ENCODE peak calls at places on chromosome 3, in ten cellular contexts. Y, K, I, F, O, Q, V, R, A and C are unnamed samples.

GRCh38 chr3:111838133-111838532 is 20.9 kb upstream of the PHLDB2 start:
- DNase-seq in Y (no peak), K (no peak), I (no peak), F (no peak), O (no peak), Q (no peak), V (no peak), R (no peak), A (no peak), C (no peak)

GRCh38 chr3:9649791-9650521 is 651 bp downstream of the MTMR14 start:
- DNase-seq in Y (no peak), K (no peak), I (no peak), F (no peak), O (no peak), Q (peak; percentile 60), V (no peak), R (no peak), A (no peak), C (no peak)

GRCh38 chr3:127816783-127817182 is 5.5 kb downstream of the MGLL start:
- DNase-seq in Y (no peak), K (no peak), I (no peak), F (no peak), O (no peak), Q (no peak), V (no peak), R (no peak), A (no peak), C (no peak)

GRCh38 chr3:14725015-14725431 is 50.1 kb downstream of the C3orf20 start:
- DNase-seq in Y (peak; percentile 59), K (no peak), I (peak; percentile 46), F (peak; percentile 6), O (no peak), Q (no peak), V (peak; percentile 64), R (peak; percentile 86), A (no peak), C (no peak)

GRCh38 chr3:172106989-172107388 is 67.6 kb downstream of the FNDC3B start:
- DNase-seq in Y (no peak), K (no peak), I (peak; percentile 71), F (no peak), O (no peak), Q (peak; percentile 92), V (no peak), R (no peak), A (peak; percentile 75), C (no peak)

GRCh38 chr3:30548605-30549004 is 57.8 kb upstream of the TGFBR2 start:
- DNase-seq in Y (no peak), K (no peak), I (no peak), F (peak; percentile 34), O (no peak), Q (peak; percentile 64), V (no peak), R (peak; percentile 47), A (no peak), C (no peak)

GRCh38 chr3:128475355-128475754 is 8.7 kb upstream of the DNAJB8 start:
- DNase-seq in Y (no peak), K (no peak), I (no peak), F (no peak), O (no peak), Q (no peak), V (no peak), R (no peak), A (no peak), C (no peak)

GRCh38 chr3:94101860-94102259 is 39.0 kb downstream of the NSUN3 start:
- DNase-seq in Y (no peak), K (no peak), I (no peak), F (peak; percentile 18), O (no peak), Q (peak; percentile 6), V (peak; percentile 15), R (peak; percentile 37), A (no peak), C (no peak)

GRCh38 chr3:29335438-29335837 is 54.6 kb downstream of the RBMS3 start:
- DNase-seq in Y (peak; percentile 65), K (peak; percentile 33), I (peak; percentile 80), F (peak; percentile 89), O (no peak), Q (no peak), V (peak; percentile 98), R (peak; percentile 98), A (peak; percentile 17), C (no peak)

GRCh38 chr3:46112984-46113383 is 85.7 kb upstream of the XCR1 start:
- DNase-seq in Y (no peak), K (no peak), I (no peak), F (no peak), O (no peak), Q (no peak), V (peak; percentile 27), R (peak; percentile 60), A (no peak), C (no peak)

GRCh38 chr3:17946619-17947018 is 204.2 kb upstream of the TBC1D5 start:
- DNase-seq in Y (no peak), K (no peak), I (no peak), F (no peak), O (no peak), Q (no peak), V (no peak), R (no peak), A (no peak), C (no peak)

GRCh38 chr3:79367066-79367465 is 400.7 kb downstream of the ROBO1 start:
- DNase-seq in Y (no peak), K (no peak), I (no peak), F (no peak), O (no peak), Q (no peak), V (peak; percentile 87), R (peak; percentile 41), A (no peak), C (no peak)

DNA sequence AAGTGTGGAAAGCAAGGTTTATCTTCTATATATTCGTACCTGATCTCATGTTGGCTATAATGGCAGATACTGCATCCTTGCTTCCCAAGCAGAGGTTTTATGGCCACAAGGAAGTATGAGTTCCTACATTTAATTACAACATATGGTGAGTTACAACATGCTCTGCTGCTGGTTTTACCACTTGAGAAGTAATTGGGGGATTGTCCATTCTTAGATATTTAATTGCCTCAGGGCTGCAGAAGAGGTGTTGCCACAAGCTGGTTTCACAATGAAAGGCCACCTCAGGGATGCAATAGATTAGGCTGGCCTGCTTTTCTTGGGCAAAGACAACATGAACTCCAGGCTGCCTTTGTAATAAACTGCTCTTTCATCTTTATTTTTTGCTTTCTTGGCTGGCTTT is 48.6 kb downstream of the RAP2B start:
- DNase-seq in Y (no peak), K (no peak), I (no peak), F (no peak), O (no peak), Q (no peak), V (no peak), R (peak; percentile 7), A (no peak), C (no peak)
- TF ChIP-seq CTCF in Y (no peak), K (no peak), I (no peak), F (no peak), O (no peak), Q (no peak), V (no peak), R (no peak), A (no peak), C (no peak)

DNA sequence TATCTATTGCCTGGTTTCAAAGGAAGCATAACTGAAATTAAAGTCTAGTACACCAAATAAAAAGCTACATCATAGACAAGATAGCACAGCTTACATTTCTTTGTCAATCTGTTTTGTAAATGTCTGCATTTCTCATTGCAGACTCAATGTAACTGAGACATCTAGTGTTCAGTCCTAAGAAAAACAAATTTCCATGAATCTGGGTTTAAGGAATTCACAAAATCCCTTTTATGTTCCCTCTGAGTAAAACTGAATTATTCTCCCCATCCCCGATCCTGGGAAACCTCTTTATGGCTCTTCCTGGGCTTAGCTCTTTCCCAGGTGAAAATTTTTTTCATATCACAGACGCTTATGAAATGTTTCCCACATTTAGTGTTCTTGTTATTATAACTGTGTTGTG is 21.6 kb upstream of the RASA2 start:
- DNase-seq in Y (no peak), K (no peak), I (no peak), F (no peak), O (no peak), Q (no peak), V (peak; percentile 51), R (peak; percentile 52), A (no peak), C (no peak)
- TF ChIP-seq CTCF in Y (peak; percentile 29), K (no peak), I (no peak), F (peak; percentile 46), O (no peak), Q (no peak), V (peak; percentile 41), R (peak; percentile 48), A (no peak), C (peak; percentile 55)

GRCh38 chr3:139286241-139286640 is 57.6 kb upstream of the MRPS22 start:
- DNase-seq in Y (no peak), K (no peak), I (no peak), F (no peak), O (no peak), Q (no peak), V (no peak), R (no peak), A (no peak), C (no peak)

GRCh38 chr3:139289866-139290524 is 53.8 kb upstream of the MRPS22 start:
- DNase-seq in Y (no peak), K (no peak), I (no peak), F (no peak), O (no peak), Q (no peak), V (no peak), R (no peak), A (no peak), C (no peak)

GRCh38 chr3:139286825-139287224 is 57.0 kb upstream of the MRPS22 start:
- DNase-seq in Y (no peak), K (no peak), I (no peak), F (no peak), O (no peak), Q (no peak), V (no peak), R (no peak), A (no peak), C (no peak)

GRCh38 chr3:139287557-139287956 is 56.3 kb upstream of the MRPS22 start:
- DNase-seq in Y (no peak), K (no peak), I (no peak), F (no peak), O (no peak), Q (no peak), V (no peak), R (no peak), A (no peak), C (no peak)

GRCh38 chr3:139288266-139288821 is 55.5 kb upstream of the MRPS22 start:
- DNase-seq in Y (peak; percentile 30), K (no peak), I (no peak), F (no peak), O (no peak), Q (no peak), V (no peak), R (no peak), A (no peak), C (no peak)
- TF ChIP-seq CTCF in Y (no peak), K (no peak), I (no peak), F (no peak), O (no peak), Q (no peak), V (peak; percentile 21), R (peak; percentile 5), A (no peak), C (no peak)

DNA sequence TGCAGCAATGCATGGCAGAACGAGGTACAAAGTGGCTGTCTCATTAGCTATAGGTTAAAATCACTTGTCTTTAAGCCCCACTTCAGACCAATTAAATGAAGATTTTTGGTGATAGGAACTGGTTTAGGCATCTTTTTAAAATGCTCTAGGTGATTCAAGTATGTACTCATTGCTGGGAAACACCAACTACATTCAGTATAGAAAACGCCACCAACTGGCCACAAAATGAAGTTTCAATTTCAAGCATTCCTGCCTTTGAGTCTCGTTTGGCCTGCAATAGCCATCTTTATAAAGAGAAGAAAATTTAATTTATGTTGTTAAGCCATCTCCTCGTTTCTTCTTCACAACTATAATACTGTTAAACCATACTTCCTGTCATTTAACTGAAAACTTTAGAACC is 587.9 kb downstream of the GBE1 start:
- DNase-seq in Y (no peak), K (no peak), I (no peak), F (peak; percentile 5), O (no peak), Q (no peak), V (no peak), R (no peak), A (no peak), C (no peak)
- TF ChIP-seq CTCF in Y (no peak), K (no peak), I (no peak), F (no peak), O (no peak), Q (peak; percentile 66), V (no peak), R (no peak), A (no peak), C (no peak)